ENCODE peak calls at places on chromosome 22, in eight cellular contexts. One of them, this sample, is unnamed.

GRCh38 chr22:23383491-23384450 is 196.3 kb downstream of the IGLL1 start:
- DNase-seq in fibroblast of pulmonary artery: peak; percentile 14
- DNase-seq in right lobe of liver: no peak
- DNase-seq in chondrocyte: no peak
- DNase-seq in CD4-positive, alpha-beta T cell: no peak
- DNase-seq in breast epithelium: no peak
- DNase-seq in right atrium auricular region: no peak
- DNase-seq in HFF-Myc: no peak
- DNase-seq in this sample: no peak

GRCh38 chr22:41846268-41847002 is 13.5 kb downstream of the SREBF2 start:
- DNase-seq in fibroblast of pulmonary artery: no peak
- DNase-seq in breast epithelium: no peak
- DNase-seq in right atrium auricular region: no peak
- DNase-seq in HFF-Myc: no peak
- DNase-seq in CD4-positive, alpha-beta T cell: no peak
- DNase-seq in chondrocyte: no peak
- DNase-seq in right lobe of liver: no peak
- DNase-seq in this sample: no peak

GRCh38 chr22:45996241-45997076 is 19.5 kb upstream of the WNT7B start:
- DNase-seq in chondrocyte: peak; percentile 90
- DNase-seq in right lobe of liver: no peak
- DNase-seq in CD4-positive, alpha-beta T cell: no peak
- DNase-seq in HFF-Myc: no peak
- DNase-seq in breast epithelium: no peak
- DNase-seq in right atrium auricular region: peak; percentile 85
- DNase-seq in fibroblast of pulmonary artery: peak; percentile 47
- DNase-seq in this sample: peak; percentile 47

GRCh38 chr22:48554893-48555552 is 1272.7 kb downstream of the BRD1 start:
- DNase-seq in right lobe of liver: no peak
- DNase-seq in HFF-Myc: no peak
- DNase-seq in fibroblast of pulmonary artery: no peak
- DNase-seq in chondrocyte: no peak
- DNase-seq in CD4-positive, alpha-beta T cell: no peak
- DNase-seq in breast epithelium: no peak
- DNase-seq in right atrium auricular region: no peak
- DNase-seq in this sample: no peak

GRCh38 chr22:19932367-19933206 is 9.0 kb upstream of the COMT start:
- DNase-seq in CD4-positive, alpha-beta T cell: no peak
- DNase-seq in HFF-Myc: no peak
- DNase-seq in breast epithelium: no peak
- DNase-seq in fibroblast of pulmonary artery: no peak
- DNase-seq in chondrocyte: peak; percentile 40
- DNase-seq in right atrium auricular region: no peak
- DNase-seq in right lobe of liver: peak; percentile 46
- DNase-seq in this sample: no peak

GRCh38 chr22:37044634-37045625 is 6.6 kb upstream of the KCTD17 start:
- DNase-seq in breast epithelium: no peak
- DNase-seq in chondrocyte: no peak
- DNase-seq in right atrium auricular region: no peak
- DNase-seq in fibroblast of pulmonary artery: no peak
- DNase-seq in right lobe of liver: no peak
- DNase-seq in CD4-positive, alpha-beta T cell: no peak
- DNase-seq in HFF-Myc: no peak
- DNase-seq in this sample: no peak

GRCh38 chr22:37631448-37632173 is 7.9 kb upstream of the SH3BP1 start:
- DNase-seq in right lobe of liver: no peak
- DNase-seq in HFF-Myc: no peak
- DNase-seq in right atrium auricular region: no peak
- DNase-seq in breast epithelium: no peak
- DNase-seq in fibroblast of pulmonary artery: no peak
- DNase-seq in chondrocyte: peak; percentile 60
- DNase-seq in CD4-positive, alpha-beta T cell: no peak
- DNase-seq in this sample: no peak

GRCh38 chr22:23218867-23219251 is 38.5 kb downstream of the BCR start:
- DNase-seq in HFF-Myc: no peak
- DNase-seq in breast epithelium: no peak
- DNase-seq in chondrocyte: peak; percentile 79
- DNase-seq in CD4-positive, alpha-beta T cell: no peak
- DNase-seq in right lobe of liver: no peak
- DNase-seq in fibroblast of pulmonary artery: peak; percentile 40
- DNase-seq in right atrium auricular region: no peak
- DNase-seq in this sample: no peak

GRCh38 chr22:37229805-37230672 is 14.0 kb downstream of the RAC2 start:
- DNase-seq in right atrium auricular region: no peak
- DNase-seq in chondrocyte: peak; percentile 53
- DNase-seq in HFF-Myc: no peak
- DNase-seq in fibroblast of pulmonary artery: no peak
- DNase-seq in CD4-positive, alpha-beta T cell: peak; percentile 86
- DNase-seq in right lobe of liver: no peak
- DNase-seq in breast epithelium: no peak
- DNase-seq in this sample: peak; percentile 70

GRCh38 chr22:37499006-37499707 is 13.0 kb upstream of the MFNG start:
- DNase-seq in HFF-Myc: no peak
- DNase-seq in breast epithelium: no peak
- DNase-seq in fibroblast of pulmonary artery: no peak
- DNase-seq in right lobe of liver: no peak
- DNase-seq in CD4-positive, alpha-beta T cell: no peak
- DNase-seq in chondrocyte: no peak
- DNase-seq in right atrium auricular region: no peak
- DNase-seq in this sample: no peak

GRCh38 chr22:19903031-19903430 is 38.5 kb upstream of the COMT start:
- DNase-seq in chondrocyte: no peak
- DNase-seq in right atrium auricular region: no peak
- DNase-seq in CD4-positive, alpha-beta T cell: no peak
- DNase-seq in fibroblast of pulmonary artery: no peak
- DNase-seq in HFF-Myc: no peak
- DNase-seq in right lobe of liver: no peak
- DNase-seq in breast epithelium: no peak
- DNase-seq in this sample: no peak

GRCh38 chr22:28171135-28171534 is 252.1 kb upstream of the PITPNB start:
- DNase-seq in right atrium auricular region: no peak
- DNase-seq in CD4-positive, alpha-beta T cell: no peak
- DNase-seq in fibroblast of pulmonary artery: peak; percentile 69
- DNase-seq in chondrocyte: no peak
- DNase-seq in breast epithelium: no peak
- DNase-seq in right lobe of liver: no peak
- DNase-seq in HFF-Myc: no peak
- DNase-seq in this sample: no peak

GRCh38 chr22:24507742-24508141 is 12.6 kb downstream of the UPB1 start:
- DNase-seq in chondrocyte: no peak
- DNase-seq in right atrium auricular region: no peak
- DNase-seq in CD4-positive, alpha-beta T cell: no peak
- DNase-seq in fibroblast of pulmonary artery: no peak
- DNase-seq in HFF-Myc: no peak
- DNase-seq in breast epithelium: no peak
- DNase-seq in right lobe of liver: no peak
- DNase-seq in this sample: no peak

GRCh38 chr22:37684803-37685615 is 1.1 kb upstream of the NOL12 start:
- DNase-seq in breast epithelium: no peak
- DNase-seq in chondrocyte: no peak
- DNase-seq in right lobe of liver: peak; percentile 79
- DNase-seq in right atrium auricular region: no peak
- DNase-seq in fibroblast of pulmonary artery: no peak
- DNase-seq in CD4-positive, alpha-beta T cell: no peak
- DNase-seq in HFF-Myc: no peak
- DNase-seq in this sample: no peak

GRCh38 chr22:38250642-38251354 is 22.0 kb downstream of the TMEM184B start:
- DNase-seq in HFF-Myc: no peak
- DNase-seq in chondrocyte: no peak
- DNase-seq in breast epithelium: no peak
- DNase-seq in fibroblast of pulmonary artery: no peak
- DNase-seq in right atrium auricular region: no peak
- DNase-seq in right lobe of liver: no peak
- DNase-seq in CD4-positive, alpha-beta T cell: no peak
- DNase-seq in this sample: no peak

GRCh38 chr22:50146440-50147228 is 23.9 kb upstream of the PANX2 start:
- DNase-seq in chondrocyte: no peak
- DNase-seq in CD4-positive, alpha-beta T cell: no peak
- DNase-seq in fibroblast of pulmonary artery: peak; percentile 80
- DNase-seq in right lobe of liver: peak; percentile 91
- DNase-seq in HFF-Myc: no peak
- DNase-seq in right atrium auricular region: peak; percentile 72
- DNase-seq in breast epithelium: no peak
- DNase-seq in this sample: no peak
- TF ChIP-seq CTCF in chondrocyte: peak; percentile 87
- TF ChIP-seq CTCF in CD4-positive, alpha-beta T cell: no peak
- TF ChIP-seq CTCF in fibroblast of pulmonary artery: peak; percentile 98
- TF ChIP-seq CTCF in right lobe of liver: peak; percentile 87
- TF ChIP-seq CTCF in HFF-Myc: peak; percentile 82
- TF ChIP-seq CTCF in right atrium auricular region: peak; percentile 75
- TF ChIP-seq CTCF in breast epithelium: peak; percentile 21
- TF ChIP-seq CTCF in this sample: no peak

DNA sequence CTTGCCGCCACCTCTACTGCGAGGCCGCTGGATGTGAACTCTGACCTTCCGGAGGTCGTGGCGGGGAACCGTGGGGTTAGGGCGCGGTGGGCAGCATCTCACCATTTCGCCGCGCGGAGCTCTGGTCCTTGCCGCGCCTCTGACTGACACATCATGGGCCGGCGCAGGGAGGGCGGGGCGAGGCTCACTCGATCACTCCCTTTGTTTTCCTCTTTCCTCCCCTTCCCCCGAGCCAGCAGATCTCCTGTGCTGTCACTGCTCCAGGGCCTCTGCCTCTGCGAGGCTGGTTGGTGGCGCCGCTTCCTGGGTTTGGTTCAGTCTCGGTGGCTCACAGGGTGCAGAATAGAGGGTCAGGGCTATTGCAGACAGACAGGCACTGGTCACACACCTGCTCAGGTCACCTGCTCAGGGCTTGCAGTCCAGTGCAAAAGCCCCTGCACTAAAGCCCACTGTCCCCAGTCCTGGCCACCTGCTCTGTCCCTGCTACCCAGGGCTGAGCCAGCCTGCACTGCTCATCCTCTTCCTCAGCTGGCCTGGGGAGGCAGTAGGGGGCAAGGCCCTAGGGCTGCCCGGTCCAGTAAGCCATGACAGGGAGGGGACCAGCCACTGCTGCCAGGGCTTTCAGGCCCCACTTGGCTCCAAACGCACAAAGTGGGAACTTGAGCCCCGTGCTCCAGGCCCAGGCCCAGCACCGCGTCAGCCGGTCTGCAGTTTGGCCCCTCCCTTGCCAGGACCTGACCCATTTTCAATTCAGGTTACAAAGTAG is 36.2 kb downstream of the PISD start:
- DNase-seq in breast epithelium: peak; percentile 66
- DNase-seq in fibroblast of pulmonary artery: peak; percentile 58
- DNase-seq in CD4-positive, alpha-beta T cell: no peak
- DNase-seq in chondrocyte: no peak
- DNase-seq in right atrium auricular region: no peak
- DNase-seq in HFF-Myc: no peak
- DNase-seq in right lobe of liver: no peak
- DNase-seq in this sample: no peak
- TF ChIP-seq CTCF in breast epithelium: no peak
- TF ChIP-seq CTCF in fibroblast of pulmonary artery: no peak
- TF ChIP-seq CTCF in CD4-positive, alpha-beta T cell: no peak
- TF ChIP-seq CTCF in chondrocyte: no peak
- TF ChIP-seq CTCF in right atrium auricular region: no peak
- TF ChIP-seq CTCF in HFF-Myc: no peak
- TF ChIP-seq CTCF in right lobe of liver: no peak
- TF ChIP-seq CTCF in this sample: no peak

DNA sequence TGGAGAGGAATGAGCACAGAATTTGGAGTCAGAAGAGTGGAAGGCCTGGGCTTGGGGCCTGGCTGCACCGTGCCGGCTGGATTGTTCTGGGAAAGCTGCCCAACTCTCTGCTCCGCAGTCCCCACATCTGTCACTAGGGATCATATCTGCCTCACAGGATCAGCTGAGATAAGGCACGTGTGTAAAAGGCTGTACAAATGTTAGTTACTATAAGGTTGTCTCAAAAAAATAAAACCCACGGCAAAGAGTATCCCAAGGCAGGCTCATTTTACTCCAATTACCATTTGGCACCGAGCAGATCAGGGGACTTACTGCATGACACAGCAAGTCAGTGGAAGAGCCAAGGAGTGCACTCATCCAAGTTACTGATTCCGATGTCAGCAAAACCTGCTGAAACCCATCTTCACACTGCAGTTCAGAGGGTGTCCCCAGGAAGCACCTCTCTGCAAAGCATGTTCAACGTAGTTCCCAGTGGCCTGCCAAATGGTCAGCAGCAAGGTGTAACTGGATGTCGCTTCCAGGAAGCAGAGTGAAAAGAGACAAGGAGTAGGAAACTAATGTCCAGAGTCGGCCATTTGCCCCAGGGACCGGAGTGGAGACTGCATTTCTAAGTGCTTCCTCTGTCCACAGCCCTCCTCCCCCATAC is 18.1 kb upstream of the MRTFA start:
- DNase-seq in right lobe of liver: peak; percentile 80
- DNase-seq in HFF-Myc: peak; percentile 48
- DNase-seq in chondrocyte: no peak
- DNase-seq in CD4-positive, alpha-beta T cell: no peak
- DNase-seq in right atrium auricular region: peak; percentile 69
- DNase-seq in fibroblast of pulmonary artery: peak; percentile 68
- DNase-seq in breast epithelium: no peak
- DNase-seq in this sample: no peak
- TF ChIP-seq CTCF in right lobe of liver: peak; percentile 46
- TF ChIP-seq CTCF in HFF-Myc: peak; percentile 9
- TF ChIP-seq CTCF in chondrocyte: peak; percentile 65
- TF ChIP-seq CTCF in CD4-positive, alpha-beta T cell: no peak
- TF ChIP-seq CTCF in right atrium auricular region: no peak
- TF ChIP-seq CTCF in fibroblast of pulmonary artery: peak; percentile 15
- TF ChIP-seq CTCF in breast epithelium: no peak
- TF ChIP-seq CTCF in this sample: no peak

GRCh38 chr22:44247346-44247745 is 65.4 kb downstream of the SHISAL1 start:
- DNase-seq in breast epithelium: no peak
- DNase-seq in right atrium auricular region: peak; percentile 18
- DNase-seq in CD4-positive, alpha-beta T cell: no peak
- DNase-seq in fibroblast of pulmonary artery: no peak
- DNase-seq in HFF-Myc: no peak
- DNase-seq in chondrocyte: peak; percentile 35
- DNase-seq in right lobe of liver: no peak
- DNase-seq in this sample: no peak

GRCh38 chr22:44249376-44250147 is 63.2 kb downstream of the SHISAL1 start:
- DNase-seq in right atrium auricular region: peak; percentile 9
- DNase-seq in fibroblast of pulmonary artery: no peak
- DNase-seq in breast epithelium: no peak
- DNase-seq in chondrocyte: peak; percentile 52
- DNase-seq in CD4-positive, alpha-beta T cell: no peak
- DNase-seq in HFF-Myc: no peak
- DNase-seq in right lobe of liver: no peak
- DNase-seq in this sample: no peak

GRCh38 chr22:44247923-44248892 is 64.5 kb downstream of the SHISAL1 start:
- DNase-seq in fibroblast of pulmonary artery: no peak
- DNase-seq in HFF-Myc: no peak
- DNase-seq in CD4-positive, alpha-beta T cell: no peak
- DNase-seq in chondrocyte: peak; percentile 72
- DNase-seq in right atrium auricular region: peak; percentile 26
- DNase-seq in right lobe of liver: no peak
- DNase-seq in breast epithelium: no peak
- DNase-seq in this sample: no peak

GRCh38 chr22:44246615-44247326 is 66.0 kb downstream of the SHISAL1 start:
- DNase-seq in CD4-positive, alpha-beta T cell: no peak
- DNase-seq in chondrocyte: no peak
- DNase-seq in right lobe of liver: no peak
- DNase-seq in HFF-Myc: no peak
- DNase-seq in right atrium auricular region: peak; percentile 38
- DNase-seq in fibroblast of pulmonary artery: no peak
- DNase-seq in breast epithelium: no peak
- DNase-seq in this sample: no peak

DNA sequence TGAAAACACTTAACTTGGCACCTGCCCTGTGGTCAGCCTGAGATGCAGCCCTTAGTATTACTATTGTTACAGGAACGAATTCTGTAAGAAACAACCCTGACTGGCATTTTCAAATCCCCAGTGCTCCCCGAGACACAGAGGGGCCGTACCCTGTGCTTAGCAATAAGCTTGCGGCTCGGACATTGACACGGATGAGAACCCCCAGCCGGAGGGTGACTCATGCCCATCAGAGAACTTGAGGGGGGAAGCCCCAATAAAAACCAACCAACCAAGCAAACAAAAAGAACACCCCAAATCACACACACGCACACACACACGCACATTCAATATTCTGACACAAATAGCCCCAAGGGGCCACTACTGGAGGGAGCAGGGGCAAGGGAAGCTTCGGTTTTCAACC is 63.8 kb downstream of the SHISAL1 start:
- DNase-seq in chondrocyte: peak; percentile 33
- DNase-seq in CD4-positive, alpha-beta T cell: no peak
- DNase-seq in HFF-Myc: no peak
- DNase-seq in breast epithelium: no peak
- DNase-seq in right lobe of liver: no peak
- DNase-seq in fibroblast of pulmonary artery: no peak
- DNase-seq in right atrium auricular region: peak; percentile 21
- DNase-seq in this sample: no peak
- TF ChIP-seq CTCF in chondrocyte: no peak
- TF ChIP-seq CTCF in CD4-positive, alpha-beta T cell: no peak
- TF ChIP-seq CTCF in HFF-Myc: no peak
- TF ChIP-seq CTCF in breast epithelium: no peak
- TF ChIP-seq CTCF in right lobe of liver: no peak
- TF ChIP-seq CTCF in fibroblast of pulmonary artery: no peak
- TF ChIP-seq CTCF in right atrium auricular region: no peak
- TF ChIP-seq CTCF in this sample: no peak

This sample was measured in activated B cell treated with CpG ODN at 0.5 μM for 24 hours.